ENCODE peak calls at places on chromosomes 2 and 18, in nine cellular contexts. U is hepatocyte; I is BE2C; J is GM23338; E is A549; X is CD8-positive, alpha-beta memory T cell; T is AG10803; Z is RWPE2; C is right atrium auricular region. A is an unnamed sample.

GRCh38 chr2:13093644-13094043 is 376.9 kb downstream of the TRIB2 start:
- DNase-seq in E (no peak), T (no peak), C (no peak), X (no peak), I (no peak), U (no peak), Z (no peak), J (no peak), A (no peak)

GRCh38 chr2:98507940-98508689 is 63.5 kb downstream of the INPP4A start:
- DNase-seq in Z (no peak), I (no peak), U (no peak), T (no peak), X (no peak), J (no peak), E (no peak), C (peak), A (no peak)

GRCh38 chr2:113253453-113253852 is 25.3 kb downstream of the PAX8 start:
- DNase-seq in Z (no peak), T (no peak), E (no peak), U (no peak), J (no peak), C (no peak), I (no peak), X (no peak), A (no peak)

GRCh38 chr2:235595420-235596010 is 101.7 kb downstream of the AGAP1 start:
- DNase-seq in E (peak), C (peak), J (peak), X (peak), Z (no peak), U (peak), I (peak), T (peak), A (peak)

GRCh38 chr2:30692829-30693265 is 114.4 kb downstream of the CAPN13 start:
- DNase-seq in X (no peak), U (no peak), T (peak), E (no peak), I (no peak), C (peak), Z (no peak), J (no peak), A (no peak)

GRCh38 chr18:54205951-54206350 is 18.5 kb downstream of the MBD2 start:
- DNase-seq in X (no peak), E (no peak), U (no peak), I (no peak), J (no peak), Z (no peak), T (peak), C (no peak), A (no peak)

GRCh38 chr18:48179666-48180065 is 229.5 kb downstream of the ZBTB7C start:
- DNase-seq in I (no peak), C (no peak), Z (no peak), E (no peak), U (no peak), T (no peak), J (no peak), X (no peak), A (no peak)

GRCh38 chr2:173441222-173441621 is 86.5 kb downstream of the CDCA7 start:
- DNase-seq in T (peak), U (no peak), X (no peak), C (no peak), E (no peak), I (no peak), Z (no peak), J (no peak), A (no peak)

GRCh38 chr2:239521518-239521815 is 120.6 kb upstream of the HDAC4 start:
- DNase-seq in E (no peak), J (no peak), Z (no peak), C (no peak), T (no peak), U (no peak), I (no peak), X (no peak), A (no peak)

GRCh38 chr18:48531979-48532378 is 6.9 kb upstream of the CTIF start:
- DNase-seq in C (peak), J (no peak), X (no peak), T (no peak), I (no peak), U (no peak), Z (no peak), E (no peak), A (no peak)

GRCh38 chr2:216090369-216090786 is 8.7 kb downstream of the TMEM169 start:
- DNase-seq in C (no peak), U (no peak), J (no peak), Z (no peak), X (no peak), T (peak), I (no peak), E (no peak), A (no peak)

GRCh38 chr2:27162151-27163121 is 13.6 kb downstream of the TCF23 start:
- DNase-seq in Z (no peak), J (no peak), X (no peak), C (no peak), T (no peak), I (no peak), U (no peak), E (no peak), A (no peak)

GRCh38 chr2:63738019-63738418 is 103.7 kb upstream of the UGP2 start:
- DNase-seq in C (no peak), J (no peak), I (no peak), T (no peak), U (no peak), X (no peak), E (no peak), Z (no peak), A (no peak)

GRCh38 chr18:54717673-54718435 is 110.4 kb upstream of the RAB27B start:
- DNase-seq in X (peak), C (no peak), I (peak), T (peak), J (peak), Z (no peak), U (no peak), E (no peak), A (no peak)

GRCh38 chr2:236875906-236876505 is 209.7 kb upstream of the COPS8 start:
- DNase-seq in Z (no peak), C (no peak), J (no peak), T (no peak), I (no peak), U (peak), E (no peak), X (no peak), A (no peak)

GRCh38 chr2:200404615-200405014 is 98.1 kb downstream of the SPATS2L start:
- DNase-seq in U (no peak), I (no peak), C (no peak), J (no peak), E (no peak), T (no peak), X (no peak), Z (no peak), A (no peak)

GRCh38 chr18:31723639-31723997 is 37.1 kb downstream of the SLC25A52 start:
- DNase-seq in E (no peak), C (no peak), X (no peak), T (no peak), J (no peak), Z (no peak), I (no peak), U (no peak), A (no peak)

GRCh38 chr18:31722369-31722957 is 38.1 kb upstream of the B4GALT6 start:
- DNase-seq in J (peak), Z (no peak), C (peak), I (peak), T (peak), E (peak), U (peak), X (peak), A (peak)

GRCh38 chr18:31721596-31721995 is 37.2 kb upstream of the B4GALT6 start:
- DNase-seq in J (no peak), C (no peak), I (no peak), X (no peak), Z (no peak), E (no peak), U (no peak), T (no peak), A (peak)

GRCh38 chr18:31720867-31721266 is 36.5 kb upstream of the B4GALT6 start:
- DNase-seq in E (no peak), J (no peak), U (no peak), T (no peak), C (no peak), X (no peak), I (no peak), Z (no peak), A (peak)

DNA sequence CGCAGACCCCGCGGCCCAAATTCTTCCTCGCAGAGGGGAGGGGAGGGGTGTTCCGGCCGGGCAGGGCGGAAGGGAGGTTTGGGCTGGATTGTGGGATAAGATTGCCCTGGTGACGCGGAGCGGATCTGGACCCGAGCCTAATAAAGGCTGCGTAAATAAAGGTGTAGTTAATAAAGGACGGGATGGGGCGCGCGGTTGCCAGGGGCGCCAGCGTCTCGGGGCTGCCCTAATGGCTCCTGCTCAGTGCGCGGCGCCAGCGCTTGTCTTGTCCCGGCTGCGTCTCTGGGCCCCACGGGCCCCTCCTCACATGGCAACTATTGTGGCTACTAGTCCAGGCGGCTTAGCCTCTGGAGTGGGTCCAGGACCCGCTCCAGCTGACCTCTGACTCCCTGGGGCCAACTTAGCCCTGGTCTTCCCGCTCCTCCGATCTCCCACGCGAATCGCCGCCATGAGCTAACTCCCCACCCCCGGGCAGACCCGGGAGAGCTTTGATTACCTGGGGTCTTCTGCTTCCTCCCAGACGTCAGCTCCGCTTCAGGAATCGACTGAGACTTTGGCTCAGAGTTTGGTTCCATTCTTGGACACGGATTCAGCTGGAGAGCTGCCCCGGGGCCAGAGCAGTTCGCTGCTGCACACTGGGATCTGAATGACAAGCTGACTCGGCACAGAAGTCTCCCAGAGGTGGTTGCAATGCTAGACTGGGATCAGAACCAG is 36.5 kb downstream of the SLC25A52 start:
- DNase-seq in I (no peak), C (peak), E (no peak), T (peak), X (no peak), Z (no peak), U (no peak), J (no peak), A (no peak)
- H3K4me3 ChIP-seq in I (peak), C (peak), E (no peak), T (peak), X (no peak), Z (peak), U (no peak), J (no peak), A (peak)

DNA sequence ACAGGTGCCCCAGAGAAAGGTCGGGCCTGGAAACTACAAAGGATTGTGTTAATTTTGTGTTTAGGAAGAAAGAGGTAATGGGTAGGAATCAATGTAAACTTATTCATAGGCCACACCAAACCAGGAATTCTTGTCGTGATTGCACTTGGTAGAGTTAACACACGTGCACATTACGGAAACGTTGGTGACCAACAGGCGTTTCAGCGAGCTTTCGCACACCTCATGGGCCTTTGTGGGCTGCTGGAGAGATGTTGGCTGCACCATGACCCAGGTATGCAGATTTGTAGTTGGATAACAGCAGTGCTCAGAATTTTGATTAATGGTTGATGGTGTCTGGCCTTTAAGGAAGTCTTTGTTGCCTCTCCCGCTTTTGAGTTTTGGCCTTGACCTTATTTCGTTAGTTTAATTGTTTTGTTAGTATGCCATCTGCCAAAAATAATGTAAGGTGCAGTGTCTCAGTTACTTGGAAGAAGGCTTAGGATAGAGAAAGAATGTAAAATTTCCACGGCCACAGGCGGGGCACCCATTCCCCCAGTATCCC is 1.8 kb downstream of the ZNF236 start:
- DNase-seq in C (peak), E (no peak), U (no peak), I (no peak), T (no peak), Z (no peak), X (no peak), J (no peak), A (no peak)
- H3K4me3 ChIP-seq in C (no peak), E (peak), U (peak), I (no peak), T (peak), Z (no peak), X (no peak), J (peak), A (peak)

GRCh38 chr2:38147333-38148121 is 71.6 kb upstream of the CYP1B1 start:
- DNase-seq in J (no peak), C (no peak), E (no peak), Z (no peak), I (no peak), X (no peak), T (no peak), U (no peak), A (no peak)
- H3K4me3 ChIP-seq in J (no peak), C (no peak), E (no peak), Z (no peak), I (no peak), X (no peak), T (no peak), U (no peak), A (no peak)

GRCh38 chr18:58493070-58493469 is 135.8 kb downstream of the ALPK2 start:
- DNase-seq in C (no peak), T (no peak), I (no peak), X (no peak), U (no peak), E (no peak), Z (no peak), J (no peak), A (no peak)

GRCh38 chr18:58491773-58492752 is 136.8 kb downstream of the ALPK2 start:
- DNase-seq in I (no peak), J (no peak), X (no peak), C (no peak), U (no peak), Z (no peak), T (no peak), E (no peak), A (no peak)

GRCh38 chr18:58495202-58495601 is 133.7 kb downstream of the ALPK2 start:
- DNase-seq in J (no peak), C (no peak), I (no peak), X (no peak), U (no peak), Z (no peak), T (peak), E (no peak), A (no peak)

GRCh38 chr18:58495634-58496033 is 133.3 kb downstream of the ALPK2 start:
- DNase-seq in U (no peak), J (no peak), I (no peak), X (no peak), Z (no peak), C (no peak), E (no peak), T (peak), A (no peak)

DNA sequence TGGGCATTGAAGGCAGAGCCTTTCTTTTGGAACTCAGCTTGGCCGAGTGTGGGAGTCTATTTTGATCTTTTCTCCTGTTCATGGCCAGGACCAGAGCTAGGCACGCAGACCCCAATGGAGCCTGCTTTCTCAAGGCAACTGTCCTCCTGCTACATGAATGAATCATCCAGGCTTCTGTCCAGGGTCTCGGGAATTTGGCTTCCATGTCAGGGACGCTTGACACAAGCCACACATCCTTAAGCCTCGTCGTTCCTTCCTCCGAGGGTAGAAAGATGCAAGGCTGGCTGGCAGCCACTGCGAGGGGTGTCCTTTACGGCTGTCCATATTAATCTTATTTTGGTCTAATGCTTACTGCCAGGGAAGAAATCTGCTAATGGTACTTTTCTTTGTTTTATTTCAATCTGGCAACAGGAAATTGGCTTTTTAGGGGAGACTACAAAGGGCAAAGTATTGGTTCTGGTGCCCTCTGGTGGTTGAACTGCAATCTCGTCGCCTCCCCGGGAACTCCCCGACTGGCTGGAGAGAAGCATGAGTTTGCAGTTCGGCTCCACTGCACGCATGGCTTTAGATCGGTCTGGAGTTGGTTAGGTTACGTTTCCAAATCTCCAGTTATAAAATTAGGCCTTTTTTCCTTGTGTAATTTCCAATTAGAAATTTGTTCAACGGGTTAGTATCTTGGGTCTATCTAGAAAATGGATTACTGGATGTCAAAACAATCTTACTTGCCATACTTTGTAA is 135.2 kb downstream of the ALPK2 start:
- DNase-seq in J (peak), E (peak), T (peak), Z (no peak), U (peak), X (peak), I (peak), C (peak), A (peak)
- H3K4me3 ChIP-seq in J (no peak), E (no peak), T (no peak), Z (no peak), U (no peak), X (no peak), I (peak), C (peak), A (peak)

DNA sequence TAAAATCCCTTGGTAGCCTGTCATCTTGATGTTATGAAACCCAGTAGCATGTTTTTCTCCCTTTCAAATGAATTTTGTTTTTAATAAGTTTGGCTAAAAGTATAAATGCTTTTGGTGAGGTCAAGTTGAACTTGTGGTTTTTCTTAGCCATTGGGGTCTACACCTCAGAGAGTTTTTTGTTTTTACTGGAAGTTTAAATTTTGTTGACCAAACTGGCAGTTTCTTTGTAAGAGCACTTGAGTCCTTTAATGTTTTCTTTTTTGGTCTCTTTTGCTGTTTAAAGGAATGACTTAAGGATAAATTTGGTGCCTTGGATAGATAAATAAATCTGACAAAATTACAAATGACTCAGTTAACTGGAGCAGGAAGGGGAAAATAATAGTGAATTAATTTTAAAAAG is 577.3 kb downstream of the SATB2 start:
- DNase-seq in Z (no peak), J (no peak), T (no peak), E (no peak), I (no peak), C (no peak), X (no peak), U (no peak), A (no peak)
- H3K4me3 ChIP-seq in Z (no peak), J (no peak), T (no peak), E (no peak), I (no peak), C (no peak), X (no peak), U (no peak), A (no peak)

DNA sequence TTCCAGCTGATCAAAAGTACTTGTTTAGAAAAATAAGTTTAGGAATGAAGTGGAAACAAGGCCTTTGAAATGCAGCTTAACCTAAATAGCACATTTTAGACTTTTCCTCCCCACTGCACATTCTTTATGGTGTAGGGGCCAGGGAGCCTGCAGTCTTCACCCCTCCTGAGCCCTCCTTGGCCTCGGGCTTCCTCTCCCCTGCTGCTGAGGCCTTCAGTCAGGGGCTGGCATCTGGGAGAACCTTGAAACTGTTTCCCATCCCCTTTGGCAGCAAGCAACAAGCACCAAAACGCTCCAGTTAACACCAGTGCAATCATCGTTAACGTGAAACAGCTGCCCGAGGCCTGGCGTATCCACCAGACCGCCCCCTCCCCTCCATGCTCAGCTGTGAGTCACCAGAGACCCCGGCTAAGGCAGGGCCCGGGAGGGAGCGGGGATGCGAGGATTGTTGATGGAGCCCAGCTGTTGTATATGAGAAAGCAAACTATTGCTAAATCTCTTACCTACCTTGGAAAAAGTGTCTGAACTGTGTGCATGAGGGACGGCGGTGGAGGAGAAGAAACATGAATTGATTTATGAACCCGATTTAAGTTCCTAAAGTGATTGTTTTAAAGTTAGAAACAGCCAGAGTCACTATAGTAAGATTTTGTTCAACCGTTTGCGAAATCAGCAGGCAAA is 5.3 kb downstream of the ZFP36L2 start:
- DNase-seq in E (no peak), T (peak), C (peak), X (peak), Z (peak), I (peak), U (peak), J (peak), A (peak)
- H3K4me3 ChIP-seq in E (peak), T (peak), C (peak), X (peak), Z (peak), I (peak), U (peak), J (peak), A (peak)

GRCh38 chr2:134290363-134290762 is 36.5 kb downstream of the MGAT5 start:
- DNase-seq in I (no peak), Z (no peak), U (no peak), C (no peak), X (no peak), J (no peak), T (no peak), E (no peak), A (no peak)

GRCh38 chr2:134287323-134287722 is 33.5 kb downstream of the MGAT5 start:
- DNase-seq in Z (no peak), J (no peak), U (no peak), C (no peak), X (no peak), I (no peak), T (no peak), E (no peak), A (no peak)

GRCh38 chr2:134289225-134289624 is 35.4 kb downstream of the MGAT5 start:
- DNase-seq in X (no peak), E (no peak), J (no peak), C (no peak), I (no peak), Z (no peak), U (no peak), T (no peak), A (no peak)

GRCh38 chr2:134292514-134292913 is 38.6 kb downstream of the MGAT5 start:
- DNase-seq in I (no peak), T (no peak), U (no peak), X (no peak), E (no peak), J (no peak), Z (no peak), C (no peak), A (no peak)

DNA sequence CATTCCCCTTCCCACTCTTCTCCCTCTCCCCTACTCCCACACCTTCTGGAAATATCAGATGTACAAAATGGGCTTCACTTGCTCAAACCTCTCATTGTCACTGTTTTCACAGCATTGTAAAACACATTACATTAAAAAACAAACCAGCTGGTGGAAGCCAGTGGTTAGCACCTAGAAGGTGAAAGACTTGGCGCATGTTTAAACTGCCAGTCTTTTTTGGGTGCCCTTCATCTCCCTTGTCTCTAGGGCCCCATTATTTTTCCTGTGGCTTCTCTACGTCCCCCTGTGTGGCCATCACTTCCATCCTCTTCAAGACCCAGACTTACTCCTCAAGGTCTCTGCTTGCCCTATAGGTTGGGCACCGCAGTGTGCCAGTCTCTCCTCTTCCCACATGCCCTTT is 34.9 kb downstream of the MGAT5 start:
- DNase-seq in U (no peak), X (no peak), T (no peak), I (no peak), J (no peak), E (no peak), Z (no peak), C (no peak), A (no peak)
- H3K4me3 ChIP-seq in U (no peak), X (peak), T (no peak), I (no peak), J (no peak), E (no peak), Z (no peak), C (no peak), A (no peak)

A was measured in skeletal muscle cell.